ENCODE peak calls at places on chromosomes 3 and 15, in ten cellular contexts. One of them, this sample, is unnamed.

GRCh38 chr3:187713504-187713903 is 11.1 kb upstream of the RTP2 start:
- DNase-seq in uterus: no peak
- DNase-seq in tibial nerve: no peak
- DNase-seq in endothelial cell of umbilical vein: peak; percentile 46
- DNase-seq in thyroid gland: no peak
- DNase-seq in GM12892: no peak
- DNase-seq in heart left ventricle: no peak
- DNase-seq in Peyer's patch: no peak
- DNase-seq in spleen: no peak
- DNase-seq in GM12891: no peak
- DNase-seq in this sample: peak; percentile 57

GRCh38 chr3:21417991-21418390 is 333.0 kb downstream of the ZNF385D start:
- DNase-seq in uterus: no peak
- DNase-seq in tibial nerve: no peak
- DNase-seq in endothelial cell of umbilical vein: no peak
- DNase-seq in thyroid gland: no peak
- DNase-seq in GM12892: no peak
- DNase-seq in heart left ventricle: no peak
- DNase-seq in Peyer's patch: no peak
- DNase-seq in spleen: no peak
- DNase-seq in GM12891: no peak
- DNase-seq in this sample: no peak

GRCh38 chr3:12436514-12437222 is 47.6 kb upstream of the TSEN2 start:
- DNase-seq in uterus: peak; percentile 43
- DNase-seq in tibial nerve: no peak
- DNase-seq in endothelial cell of umbilical vein: no peak
- DNase-seq in thyroid gland: no peak
- DNase-seq in GM12892: no peak
- DNase-seq in heart left ventricle: no peak
- DNase-seq in Peyer's patch: no peak
- DNase-seq in spleen: no peak
- DNase-seq in GM12891: no peak
- DNase-seq in this sample: no peak

GRCh38 chr3:142285057-142285666 is 59.8 kb upstream of the GK5 start:
- DNase-seq in uterus: no peak
- DNase-seq in tibial nerve: no peak
- DNase-seq in endothelial cell of umbilical vein: no peak
- DNase-seq in thyroid gland: no peak
- DNase-seq in GM12892: no peak
- DNase-seq in heart left ventricle: no peak
- DNase-seq in Peyer's patch: no peak
- DNase-seq in spleen: no peak
- DNase-seq in GM12891: no peak
- DNase-seq in this sample: peak; percentile 15

GRCh38 chr15:88124199-88124598 is 132.3 kb downstream of the NTRK3 start:
- DNase-seq in uterus: no peak
- DNase-seq in tibial nerve: peak; percentile 35
- DNase-seq in endothelial cell of umbilical vein: no peak
- DNase-seq in thyroid gland: no peak
- DNase-seq in GM12892: no peak
- DNase-seq in heart left ventricle: no peak
- DNase-seq in Peyer's patch: no peak
- DNase-seq in spleen: no peak
- DNase-seq in GM12891: no peak
- DNase-seq in this sample: no peak

GRCh38 chr3:50327129-50327528 is 894 bp downstream of the TUSC2 start:
- DNase-seq in uterus: no peak
- DNase-seq in tibial nerve: no peak
- DNase-seq in endothelial cell of umbilical vein: no peak
- DNase-seq in thyroid gland: no peak
- DNase-seq in GM12892: no peak
- DNase-seq in heart left ventricle: peak; percentile 20
- DNase-seq in Peyer's patch: no peak
- DNase-seq in spleen: peak; percentile 66
- DNase-seq in GM12891: no peak
- DNase-seq in this sample: no peak

GRCh38 chr3:148992027-148992634 is 791 bp downstream of the GYG1 start:
- DNase-seq in uterus: peak; percentile 48
- DNase-seq in tibial nerve: no peak
- DNase-seq in endothelial cell of umbilical vein: peak; percentile 45
- DNase-seq in thyroid gland: peak; percentile 45
- DNase-seq in GM12892: peak; percentile 13
- DNase-seq in heart left ventricle: peak; percentile 70
- DNase-seq in Peyer's patch: peak; percentile 74
- DNase-seq in spleen: peak; percentile 92
- DNase-seq in GM12891: no peak
- DNase-seq in this sample: peak; percentile 66

GRCh38 chr3:40690696-40691597 is 166.2 kb downstream of the ZNF621 start:
- DNase-seq in uterus: peak; percentile 78
- DNase-seq in tibial nerve: peak; percentile 89
- DNase-seq in endothelial cell of umbilical vein: no peak
- DNase-seq in thyroid gland: peak; percentile 75
- DNase-seq in GM12892: no peak
- DNase-seq in heart left ventricle: peak; percentile 68
- DNase-seq in Peyer's patch: no peak
- DNase-seq in spleen: no peak
- DNase-seq in GM12891: no peak
- DNase-seq in this sample: no peak

GRCh38 chr15:98292442-98293240 is 332.1 kb downstream of the ARRDC4 start:
- DNase-seq in uterus: no peak
- DNase-seq in tibial nerve: peak; percentile 19
- DNase-seq in endothelial cell of umbilical vein: peak; percentile 6
- DNase-seq in thyroid gland: peak; percentile 23
- DNase-seq in GM12892: peak; percentile 42
- DNase-seq in heart left ventricle: no peak
- DNase-seq in Peyer's patch: no peak
- DNase-seq in spleen: no peak
- DNase-seq in GM12891: peak; percentile 50
- DNase-seq in this sample: peak; percentile 38

GRCh38 chr3:113205481-113205880 is 5.9 kb upstream of the BOC start:
- DNase-seq in uterus: no peak
- DNase-seq in tibial nerve: no peak
- DNase-seq in endothelial cell of umbilical vein: no peak
- DNase-seq in thyroid gland: no peak
- DNase-seq in GM12892: no peak
- DNase-seq in heart left ventricle: no peak
- DNase-seq in Peyer's patch: no peak
- DNase-seq in spleen: no peak
- DNase-seq in GM12891: no peak
- DNase-seq in this sample: no peak

GRCh38 chr3:112793311-112794081 is 53.2 kb downstream of the CD200R1L start:
- DNase-seq in uterus: peak; percentile 49
- DNase-seq in tibial nerve: no peak
- DNase-seq in endothelial cell of umbilical vein: no peak
- DNase-seq in thyroid gland: peak; percentile 33
- DNase-seq in GM12892: no peak
- DNase-seq in heart left ventricle: no peak
- DNase-seq in Peyer's patch: no peak
- DNase-seq in spleen: no peak
- DNase-seq in GM12891: no peak
- DNase-seq in this sample: no peak

DNA sequence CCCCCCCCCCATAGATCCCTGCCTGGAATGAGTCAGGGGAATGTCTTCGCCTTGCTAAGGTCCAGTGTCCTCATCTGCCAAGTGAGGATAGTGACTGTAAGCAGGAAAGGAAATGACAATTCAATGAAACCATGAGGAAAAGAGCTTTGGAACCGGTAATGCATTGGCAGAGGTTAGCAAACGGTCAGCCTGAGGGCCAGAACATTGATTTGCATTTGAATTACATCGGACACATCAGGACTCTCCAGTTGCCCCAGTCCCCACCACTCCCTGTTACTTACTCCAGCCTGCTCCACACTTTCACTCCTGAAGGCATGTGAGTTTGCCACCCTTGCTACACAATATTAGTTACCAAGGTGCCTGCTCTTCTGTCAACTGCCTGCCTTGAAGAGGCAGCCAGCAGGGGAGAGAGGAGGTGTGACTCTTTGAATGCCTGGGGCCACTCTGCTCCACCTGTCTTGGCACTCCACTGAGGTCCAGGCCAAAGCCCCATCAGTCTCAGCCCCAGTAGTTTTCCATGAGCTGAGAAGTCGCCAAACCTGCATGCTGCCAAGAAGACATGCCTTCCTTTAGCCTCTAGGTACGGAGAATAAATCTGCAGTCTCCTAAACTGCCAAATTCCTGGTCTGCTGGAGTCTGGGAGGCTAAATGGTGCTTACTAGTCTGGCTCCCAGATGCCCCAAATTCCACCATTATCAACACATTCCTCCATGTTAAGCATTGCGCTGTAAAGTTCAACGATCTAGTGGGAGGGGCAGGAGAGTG is 191.7 kb upstream of the TLE3 start:
- DNase-seq in uterus: no peak
- DNase-seq in tibial nerve: no peak
- DNase-seq in endothelial cell of umbilical vein: no peak
- DNase-seq in thyroid gland: peak; percentile 95
- DNase-seq in GM12892: no peak
- DNase-seq in heart left ventricle: no peak
- DNase-seq in Peyer's patch: no peak
- DNase-seq in spleen: no peak
- DNase-seq in GM12891: no peak
- DNase-seq in this sample: no peak
- TF ChIP-seq POLR2A in uterus: no peak
- TF ChIP-seq POLR2A in tibial nerve: no peak
- TF ChIP-seq POLR2A in endothelial cell of umbilical vein: no peak
- TF ChIP-seq POLR2A in thyroid gland: no peak
- TF ChIP-seq POLR2A in GM12892: no peak
- TF ChIP-seq POLR2A in heart left ventricle: no peak
- TF ChIP-seq POLR2A in Peyer's patch: no peak
- TF ChIP-seq POLR2A in spleen: no peak
- TF ChIP-seq POLR2A in GM12891: no peak
- TF ChIP-seq POLR2A in this sample: no peak

GRCh38 chr3:57956833-57957174 is 51.4 kb upstream of the FLNB start:
- DNase-seq in uterus: no peak
- DNase-seq in tibial nerve: no peak
- DNase-seq in endothelial cell of umbilical vein: no peak
- DNase-seq in thyroid gland: no peak
- DNase-seq in GM12892: no peak
- DNase-seq in heart left ventricle: no peak
- DNase-seq in Peyer's patch: no peak
- DNase-seq in spleen: no peak
- DNase-seq in GM12891: no peak
- DNase-seq in this sample: no peak

GRCh38 chr3:57959407-57960173 is 48.6 kb upstream of the FLNB start:
- DNase-seq in uterus: peak; percentile 85
- DNase-seq in tibial nerve: no peak
- DNase-seq in endothelial cell of umbilical vein: peak; percentile 49
- DNase-seq in thyroid gland: no peak
- DNase-seq in GM12892: no peak
- DNase-seq in heart left ventricle: peak; percentile 51
- DNase-seq in Peyer's patch: peak; percentile 80
- DNase-seq in spleen: no peak
- DNase-seq in GM12891: no peak
- DNase-seq in this sample: no peak

GRCh38 chr3:57957823-57958222 is 50.4 kb upstream of the FLNB start:
- DNase-seq in uterus: no peak
- DNase-seq in tibial nerve: no peak
- DNase-seq in endothelial cell of umbilical vein: no peak
- DNase-seq in thyroid gland: no peak
- DNase-seq in GM12892: no peak
- DNase-seq in heart left ventricle: no peak
- DNase-seq in Peyer's patch: no peak
- DNase-seq in spleen: no peak
- DNase-seq in GM12891: no peak
- DNase-seq in this sample: no peak

GRCh38 chr3:57960174-57960505 is 48.1 kb upstream of the FLNB start:
- DNase-seq in uterus: no peak
- DNase-seq in tibial nerve: no peak
- DNase-seq in endothelial cell of umbilical vein: no peak
- DNase-seq in thyroid gland: no peak
- DNase-seq in GM12892: no peak
- DNase-seq in heart left ventricle: no peak
- DNase-seq in Peyer's patch: no peak
- DNase-seq in spleen: no peak
- DNase-seq in GM12891: no peak
- DNase-seq in this sample: no peak

DNA sequence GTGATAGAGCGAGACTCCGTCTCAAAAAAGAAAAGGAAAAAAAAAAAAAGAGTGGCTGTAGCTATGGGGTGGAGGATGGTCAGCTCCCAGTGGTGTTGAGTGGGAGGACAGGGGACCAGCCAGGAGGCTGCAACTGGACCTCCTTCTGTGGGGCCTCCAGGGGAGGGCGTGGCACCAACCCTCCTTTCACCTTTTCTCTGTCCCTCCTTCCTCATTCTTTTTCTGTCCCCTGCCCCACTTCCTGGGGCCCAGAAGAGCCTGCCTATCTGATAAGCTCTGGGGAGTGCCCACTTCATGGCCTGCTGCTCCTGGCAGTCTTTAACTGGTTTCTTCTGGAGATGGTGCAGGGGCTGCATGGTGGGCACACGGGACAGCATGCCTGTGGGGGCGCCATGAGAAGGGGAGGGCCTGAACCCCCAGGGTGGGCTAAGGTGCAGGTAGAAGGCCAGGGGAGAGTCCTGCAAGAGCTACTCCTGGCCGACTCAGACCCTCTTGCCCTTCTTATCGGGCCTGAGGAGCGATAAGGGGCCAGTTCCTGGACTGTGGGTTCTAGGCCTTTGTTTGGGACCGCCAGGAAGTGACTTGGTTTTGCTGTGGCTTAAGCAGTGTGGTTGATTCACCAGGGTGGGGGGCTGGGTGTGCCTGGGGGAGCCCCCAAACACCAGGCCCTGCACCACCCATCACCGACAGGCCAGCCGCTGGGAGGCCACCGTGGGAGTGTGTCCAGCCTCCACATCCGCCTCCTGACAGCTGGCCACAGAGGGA is 49.4 kb upstream of the FLNB start:
- DNase-seq in uterus: peak; percentile 47
- DNase-seq in tibial nerve: no peak
- DNase-seq in endothelial cell of umbilical vein: peak; percentile 48
- DNase-seq in thyroid gland: no peak
- DNase-seq in GM12892: no peak
- DNase-seq in heart left ventricle: peak; percentile 76
- DNase-seq in Peyer's patch: peak; percentile 60
- DNase-seq in spleen: no peak
- DNase-seq in GM12891: no peak
- DNase-seq in this sample: peak; percentile 16
- TF ChIP-seq POLR2A in uterus: no peak
- TF ChIP-seq POLR2A in tibial nerve: no peak
- TF ChIP-seq POLR2A in endothelial cell of umbilical vein: no peak
- TF ChIP-seq POLR2A in thyroid gland: no peak
- TF ChIP-seq POLR2A in GM12892: no peak
- TF ChIP-seq POLR2A in heart left ventricle: no peak
- TF ChIP-seq POLR2A in Peyer's patch: no peak
- TF ChIP-seq POLR2A in spleen: no peak
- TF ChIP-seq POLR2A in GM12891: no peak
- TF ChIP-seq POLR2A in this sample: no peak

GRCh38 chr3:48635222-48636021 is at the start of gene SLC26A6:
- DNase-seq in uterus: peak; percentile 94
- DNase-seq in tibial nerve: peak; percentile 93
- DNase-seq in endothelial cell of umbilical vein: peak; percentile 98
- DNase-seq in thyroid gland: peak; percentile 96
- DNase-seq in GM12892: peak; percentile 100
- DNase-seq in heart left ventricle: peak; percentile 98
- DNase-seq in Peyer's patch: peak; percentile 98
- DNase-seq in spleen: peak; percentile 100
- DNase-seq in GM12891: peak; percentile 100
- DNase-seq in this sample: peak; percentile 96
- TF ChIP-seq POLR2A in uterus: peak; percentile 73
- TF ChIP-seq POLR2A in tibial nerve: peak; percentile 26
- TF ChIP-seq POLR2A in endothelial cell of umbilical vein: peak; percentile 73
- TF ChIP-seq POLR2A in thyroid gland: no peak
- TF ChIP-seq POLR2A in GM12892: peak; percentile 34
- TF ChIP-seq POLR2A in heart left ventricle: peak; percentile 62
- TF ChIP-seq POLR2A in Peyer's patch: peak; percentile 63
- TF ChIP-seq POLR2A in spleen: no peak
- TF ChIP-seq POLR2A in GM12891: no peak
- TF ChIP-seq POLR2A in this sample: peak; percentile 58

GRCh38 chr15:84658080-84658787 is at the start of gene NMB:
- DNase-seq in uterus: peak; percentile 77
- DNase-seq in tibial nerve: peak; percentile 39
- DNase-seq in endothelial cell of umbilical vein: peak; percentile 75
- DNase-seq in thyroid gland: peak; percentile 97
- DNase-seq in GM12892: peak; percentile 84
- DNase-seq in heart left ventricle: peak; percentile 83
- DNase-seq in Peyer's patch: peak; percentile 93
- DNase-seq in spleen: peak; percentile 97
- DNase-seq in GM12891: peak; percentile 69
- DNase-seq in this sample: peak; percentile 90
- TF ChIP-seq POLR2A in uterus: peak; percentile 52
- TF ChIP-seq POLR2A in tibial nerve: no peak
- TF ChIP-seq POLR2A in endothelial cell of umbilical vein: no peak
- TF ChIP-seq POLR2A in thyroid gland: no peak
- TF ChIP-seq POLR2A in GM12892: peak; percentile 67
- TF ChIP-seq POLR2A in heart left ventricle: peak; percentile 49
- TF ChIP-seq POLR2A in Peyer's patch: no peak
- TF ChIP-seq POLR2A in spleen: no peak
- TF ChIP-seq POLR2A in GM12891: no peak
- TF ChIP-seq POLR2A in this sample: no peak